ENCODE peak calls at places on chromosomes 11 and 22, in nine cellular contexts. One of them, this sample, is unnamed.

GRCh38 chr11:111976614-111977140 is 39.5 kb downstream of the DIXDC1 start:
- DNase-seq in choroid plexus epithelial cell: peak; percentile 17
- DNase-seq in hepatocyte: no peak
- DNase-seq in transverse colon: no peak
- DNase-seq in GM06990: no peak
- DNase-seq in fibroblast of villous mesenchyme: no peak
- DNase-seq in thoracic aorta: peak; percentile 36
- DNase-seq in heart left ventricle: peak; percentile 23
- DNase-seq in AG04450: no peak
- DNase-seq in this sample: no peak

GRCh38 chr11:64763804-64764611 is 4.2 kb upstream of the PYGM start:
- DNase-seq in GM06990: no peak
- DNase-seq in thoracic aorta: no peak
- DNase-seq in hepatocyte: no peak
- DNase-seq in fibroblast of villous mesenchyme: no peak
- DNase-seq in heart left ventricle: no peak
- DNase-seq in AG04450: no peak
- DNase-seq in choroid plexus epithelial cell: no peak
- DNase-seq in transverse colon: no peak
- DNase-seq in this sample: no peak

GRCh38 chr22:29765905-29766631 is 739 bp downstream of the ZMAT5 start:
- DNase-seq in AG04450: no peak
- DNase-seq in thoracic aorta: no peak
- DNase-seq in fibroblast of villous mesenchyme: no peak
- DNase-seq in hepatocyte: peak; percentile 61
- DNase-seq in heart left ventricle: no peak
- DNase-seq in GM06990: no peak
- DNase-seq in choroid plexus epithelial cell: peak; percentile 12
- DNase-seq in transverse colon: peak; percentile 44
- DNase-seq in this sample: no peak

GRCh38 chr11:82796970-82797594 is 63.4 kb upstream of the FAM181B start:
- DNase-seq in heart left ventricle: peak; percentile 22
- DNase-seq in thoracic aorta: no peak
- DNase-seq in fibroblast of villous mesenchyme: no peak
- DNase-seq in AG04450: no peak
- DNase-seq in hepatocyte: no peak
- DNase-seq in GM06990: no peak
- DNase-seq in choroid plexus epithelial cell: no peak
- DNase-seq in transverse colon: peak; percentile 12
- DNase-seq in this sample: no peak

GRCh38 chr11:129608711-129609110 is 206.9 kb upstream of the TMEM45B start:
- DNase-seq in heart left ventricle: no peak
- DNase-seq in GM06990: no peak
- DNase-seq in hepatocyte: no peak
- DNase-seq in thoracic aorta: no peak
- DNase-seq in choroid plexus epithelial cell: no peak
- DNase-seq in AG04450: no peak
- DNase-seq in fibroblast of villous mesenchyme: no peak
- DNase-seq in transverse colon: no peak
- DNase-seq in this sample: no peak

GRCh38 chr11:94880216-94880615 is 93.1 kb downstream of the CWC15 start:
- DNase-seq in choroid plexus epithelial cell: no peak
- DNase-seq in transverse colon: no peak
- DNase-seq in hepatocyte: no peak
- DNase-seq in thoracic aorta: no peak
- DNase-seq in GM06990: no peak
- DNase-seq in fibroblast of villous mesenchyme: no peak
- DNase-seq in AG04450: no peak
- DNase-seq in heart left ventricle: no peak
- DNase-seq in this sample: no peak

GRCh38 chr11:70090989-70091388 is 12.9 kb downstream of the ANO1 start:
- DNase-seq in AG04450: no peak
- DNase-seq in hepatocyte: peak; percentile 59
- DNase-seq in transverse colon: no peak
- DNase-seq in heart left ventricle: peak; percentile 41
- DNase-seq in choroid plexus epithelial cell: peak; percentile 32
- DNase-seq in fibroblast of villous mesenchyme: no peak
- DNase-seq in thoracic aorta: no peak
- DNase-seq in GM06990: no peak
- DNase-seq in this sample: no peak

GRCh38 chr22:49546811-49547585 is 280.7 kb downstream of the BRD1 start:
- DNase-seq in fibroblast of villous mesenchyme: no peak
- DNase-seq in GM06990: no peak
- DNase-seq in transverse colon: no peak
- DNase-seq in thoracic aorta: no peak
- DNase-seq in AG04450: no peak
- DNase-seq in hepatocyte: no peak
- DNase-seq in heart left ventricle: no peak
- DNase-seq in choroid plexus epithelial cell: no peak
- DNase-seq in this sample: no peak

GRCh38 chr11:41522391-41522790 is 62.9 kb upstream of the LRRC4C start:
- DNase-seq in heart left ventricle: no peak
- DNase-seq in fibroblast of villous mesenchyme: no peak
- DNase-seq in GM06990: no peak
- DNase-seq in hepatocyte: no peak
- DNase-seq in AG04450: no peak
- DNase-seq in transverse colon: no peak
- DNase-seq in choroid plexus epithelial cell: no peak
- DNase-seq in thoracic aorta: no peak
- DNase-seq in this sample: no peak

GRCh38 chr11:27673979-27674663 is 26.1 kb downstream of the BDNF start:
- DNase-seq in GM06990: no peak
- DNase-seq in fibroblast of villous mesenchyme: no peak
- DNase-seq in transverse colon: no peak
- DNase-seq in heart left ventricle: no peak
- DNase-seq in choroid plexus epithelial cell: no peak
- DNase-seq in AG04450: no peak
- DNase-seq in hepatocyte: no peak
- DNase-seq in thoracic aorta: no peak
- DNase-seq in this sample: no peak

GRCh38 chr11:68798221-68798813 is 43.4 kb downstream of the CPT1A start:
- DNase-seq in heart left ventricle: no peak
- DNase-seq in GM06990: no peak
- DNase-seq in AG04450: no peak
- DNase-seq in thoracic aorta: no peak
- DNase-seq in choroid plexus epithelial cell: peak; percentile 22
- DNase-seq in transverse colon: peak; percentile 34
- DNase-seq in hepatocyte: no peak
- DNase-seq in fibroblast of villous mesenchyme: peak; percentile 14
- DNase-seq in this sample: peak; percentile 44

GRCh38 chr11:75155570-75156422 is 4.9 kb downstream of the SLCO2B1 start:
- DNase-seq in choroid plexus epithelial cell: peak; percentile 27
- DNase-seq in transverse colon: no peak
- DNase-seq in fibroblast of villous mesenchyme: no peak
- DNase-seq in hepatocyte: peak; percentile 81
- DNase-seq in heart left ventricle: no peak
- DNase-seq in thoracic aorta: no peak
- DNase-seq in GM06990: no peak
- DNase-seq in AG04450: no peak
- DNase-seq in this sample: no peak

GRCh38 chr22:40597541-40598453 is 38.7 kb downstream of the MRTFA start:
- DNase-seq in thoracic aorta: no peak
- DNase-seq in heart left ventricle: no peak
- DNase-seq in fibroblast of villous mesenchyme: no peak
- DNase-seq in transverse colon: no peak
- DNase-seq in choroid plexus epithelial cell: peak; percentile 27
- DNase-seq in GM06990: no peak
- DNase-seq in hepatocyte: no peak
- DNase-seq in AG04450: no peak
- DNase-seq in this sample: no peak

GRCh38 chr11:71120346-71120963 is 131.9 kb downstream of the SHANK2 start:
- DNase-seq in AG04450: no peak
- DNase-seq in hepatocyte: peak; percentile 67
- DNase-seq in heart left ventricle: no peak
- DNase-seq in fibroblast of villous mesenchyme: peak; percentile 20
- DNase-seq in GM06990: no peak
- DNase-seq in thoracic aorta: no peak
- DNase-seq in transverse colon: peak; percentile 42
- DNase-seq in choroid plexus epithelial cell: peak; percentile 7
- DNase-seq in this sample: no peak

DNA sequence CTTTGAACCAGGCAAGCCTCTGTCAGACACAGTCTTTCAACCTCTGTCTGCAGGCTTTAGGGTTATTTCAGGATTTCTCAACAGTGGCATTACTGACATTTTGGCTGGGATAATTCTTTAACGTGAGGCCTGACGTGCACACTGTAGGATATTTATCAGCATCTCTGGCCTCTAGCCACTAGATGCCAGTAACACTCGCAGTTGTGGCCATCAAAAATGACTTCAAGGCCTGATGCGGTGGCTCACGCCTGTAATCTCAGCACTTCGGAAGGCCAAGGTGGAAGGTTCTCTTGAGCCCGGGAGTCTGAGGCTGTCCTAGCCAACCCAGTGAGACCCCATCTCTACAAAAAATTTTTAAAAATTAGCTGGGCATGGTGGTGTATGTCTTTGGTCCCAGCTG is 113.0 kb downstream of the CCDC81 start:
- DNase-seq in choroid plexus epithelial cell: no peak
- DNase-seq in fibroblast of villous mesenchyme: no peak
- DNase-seq in GM06990: no peak
- DNase-seq in thoracic aorta: no peak
- DNase-seq in heart left ventricle: no peak
- DNase-seq in AG04450: no peak
- DNase-seq in transverse colon: no peak
- DNase-seq in hepatocyte: no peak
- DNase-seq in this sample: no peak
- TF ChIP-seq CTCF in choroid plexus epithelial cell: no peak
- TF ChIP-seq CTCF in fibroblast of villous mesenchyme: no peak
- TF ChIP-seq CTCF in GM06990: no peak
- TF ChIP-seq CTCF in thoracic aorta: no peak
- TF ChIP-seq CTCF in heart left ventricle: no peak
- TF ChIP-seq CTCF in AG04450: no peak
- TF ChIP-seq CTCF in transverse colon: no peak
- TF ChIP-seq CTCF in hepatocyte: no peak
- TF ChIP-seq CTCF in this sample: no peak

GRCh38 chr11:78417175-78417887 is at the start of gene GAB2:
- DNase-seq in AG04450: no peak
- DNase-seq in heart left ventricle: peak; percentile 40
- DNase-seq in fibroblast of villous mesenchyme: no peak
- DNase-seq in GM06990: no peak
- DNase-seq in transverse colon: peak; percentile 66
- DNase-seq in thoracic aorta: no peak
- DNase-seq in hepatocyte: peak; percentile 57
- DNase-seq in choroid plexus epithelial cell: no peak
- DNase-seq in this sample: no peak
- TF ChIP-seq CTCF in AG04450: no peak
- TF ChIP-seq CTCF in heart left ventricle: no peak
- TF ChIP-seq CTCF in fibroblast of villous mesenchyme: no peak
- TF ChIP-seq CTCF in GM06990: no peak
- TF ChIP-seq CTCF in transverse colon: peak; percentile 1
- TF ChIP-seq CTCF in thoracic aorta: no peak
- TF ChIP-seq CTCF in hepatocyte: no peak
- TF ChIP-seq CTCF in choroid plexus epithelial cell: no peak
- TF ChIP-seq CTCF in this sample: no peak

DNA sequence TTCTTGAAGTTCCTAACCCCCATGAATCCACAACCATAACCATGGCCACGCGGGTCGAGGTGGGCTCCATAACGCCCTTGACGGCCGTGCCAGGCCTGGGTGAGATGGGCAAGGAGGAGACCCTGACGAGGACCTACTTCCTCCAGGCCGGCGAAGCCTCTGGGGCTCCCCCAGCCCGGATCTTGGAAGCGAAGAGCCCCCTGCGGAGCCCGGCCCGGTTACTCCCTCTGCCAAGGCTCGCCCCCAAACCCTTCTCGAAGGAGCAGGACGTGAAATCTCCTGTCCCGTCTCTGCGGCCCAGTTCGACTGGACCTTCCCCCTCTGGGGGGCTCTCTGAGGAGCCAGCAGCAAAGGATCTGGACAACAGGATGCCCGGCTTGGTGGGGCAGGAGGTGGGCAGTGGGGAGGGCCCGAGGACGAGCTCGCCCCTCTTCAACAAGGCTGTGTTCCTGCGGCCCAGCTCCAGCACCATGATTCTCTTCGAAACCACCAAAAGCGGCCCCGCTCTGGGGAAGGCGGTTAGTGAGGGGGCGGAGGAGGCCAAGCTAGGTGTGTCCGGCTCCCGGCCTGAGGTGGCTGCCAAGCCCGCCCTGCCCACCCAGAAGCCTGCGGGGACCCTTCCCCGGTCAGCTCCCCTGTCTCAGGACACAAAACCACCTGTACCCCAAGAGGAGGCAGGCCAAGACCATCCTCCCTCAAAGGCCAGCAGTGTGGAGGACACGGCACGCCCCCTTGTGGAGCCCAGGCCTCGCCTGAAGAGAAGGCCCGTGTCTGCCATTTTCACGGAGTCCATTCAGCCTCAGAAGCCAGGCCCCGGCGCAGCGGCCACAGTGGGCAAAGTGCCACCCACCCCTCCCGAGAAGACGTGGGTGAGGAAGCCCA is 75.7 kb downstream of the KIAA1671 start:
- DNase-seq in hepatocyte: peak; percentile 49
- DNase-seq in AG04450: no peak
- DNase-seq in GM06990: no peak
- DNase-seq in transverse colon: peak; percentile 52
- DNase-seq in heart left ventricle: peak; percentile 45
- DNase-seq in thoracic aorta: no peak
- DNase-seq in choroid plexus epithelial cell: peak; percentile 34
- DNase-seq in fibroblast of villous mesenchyme: peak; percentile 24
- DNase-seq in this sample: peak; percentile 37
- TF ChIP-seq CTCF in hepatocyte: peak; percentile 47
- TF ChIP-seq CTCF in AG04450: no peak
- TF ChIP-seq CTCF in GM06990: peak; percentile 36
- TF ChIP-seq CTCF in transverse colon: peak; percentile 40
- TF ChIP-seq CTCF in heart left ventricle: peak; percentile 15
- TF ChIP-seq CTCF in thoracic aorta: peak; percentile 39
- TF ChIP-seq CTCF in choroid plexus epithelial cell: peak; percentile 68
- TF ChIP-seq CTCF in fibroblast of villous mesenchyme: peak; percentile 68
- TF ChIP-seq CTCF in this sample: no peak

GRCh38 chr22:32000171-32000570 is 42.9 kb upstream of the SLC5A1 start:
- DNase-seq in thoracic aorta: no peak
- DNase-seq in GM06990: no peak
- DNase-seq in AG04450: no peak
- DNase-seq in hepatocyte: no peak
- DNase-seq in choroid plexus epithelial cell: no peak
- DNase-seq in fibroblast of villous mesenchyme: no peak
- DNase-seq in transverse colon: no peak
- DNase-seq in heart left ventricle: no peak
- DNase-seq in this sample: no peak

GRCh38 chr22:31995807-31996206 is 47.3 kb upstream of the SLC5A1 start:
- DNase-seq in choroid plexus epithelial cell: no peak
- DNase-seq in hepatocyte: no peak
- DNase-seq in thoracic aorta: no peak
- DNase-seq in GM06990: peak; percentile 15
- DNase-seq in transverse colon: no peak
- DNase-seq in fibroblast of villous mesenchyme: no peak
- DNase-seq in AG04450: no peak
- DNase-seq in heart left ventricle: no peak
- DNase-seq in this sample: no peak

GRCh38 chr22:31998784-31999435 is 44.2 kb upstream of the SLC5A1 start:
- DNase-seq in heart left ventricle: no peak
- DNase-seq in fibroblast of villous mesenchyme: no peak
- DNase-seq in thoracic aorta: no peak
- DNase-seq in choroid plexus epithelial cell: no peak
- DNase-seq in hepatocyte: no peak
- DNase-seq in transverse colon: no peak
- DNase-seq in GM06990: no peak
- DNase-seq in AG04450: no peak
- DNase-seq in this sample: no peak

DNA sequence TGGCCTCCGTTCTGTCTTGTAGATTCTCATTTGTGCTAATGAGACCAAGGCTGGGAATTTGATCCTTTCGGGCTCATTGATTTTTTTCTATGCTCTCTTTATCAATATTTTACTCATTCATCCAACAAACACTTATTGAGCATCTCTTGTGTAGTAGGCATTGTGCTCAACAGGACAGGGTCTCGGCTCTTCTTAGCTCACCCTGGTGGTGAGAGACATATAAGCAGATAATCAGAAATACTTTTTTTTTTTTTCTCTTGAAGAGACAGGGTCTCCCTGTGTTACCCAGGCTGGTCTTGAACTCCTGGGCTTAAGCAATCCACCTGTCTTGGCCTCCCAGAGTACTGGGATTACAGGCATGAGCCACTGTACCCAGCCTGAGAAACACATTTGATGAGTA is 48.0 kb upstream of the SLC5A1 start:
- DNase-seq in heart left ventricle: no peak
- DNase-seq in GM06990: no peak
- DNase-seq in AG04450: no peak
- DNase-seq in thoracic aorta: no peak
- DNase-seq in transverse colon: no peak
- DNase-seq in hepatocyte: no peak
- DNase-seq in choroid plexus epithelial cell: peak; percentile 24
- DNase-seq in fibroblast of villous mesenchyme: no peak
- DNase-seq in this sample: no peak
- TF ChIP-seq CTCF in heart left ventricle: no peak
- TF ChIP-seq CTCF in GM06990: peak; percentile 30
- TF ChIP-seq CTCF in AG04450: peak; percentile 28
- TF ChIP-seq CTCF in thoracic aorta: no peak
- TF ChIP-seq CTCF in transverse colon: no peak
- TF ChIP-seq CTCF in hepatocyte: no peak
- TF ChIP-seq CTCF in choroid plexus epithelial cell: peak; percentile 46
- TF ChIP-seq CTCF in fibroblast of villous mesenchyme: peak; percentile 21
- TF ChIP-seq CTCF in this sample: no peak

This sample was measured in omental fat pad.